ENCODE peak calls at places on chromosomes 13 and 19, in eight cellular contexts. W is ovary, J is adrenal gland, B is heart left ventricle, S is stomach, T is AG04449, Y is transverse colon, V is foreskin fibroblast. H is an unnamed sample.

GRCh38 chr13:44396963-44397580 is 23.4 kb downstream of the SERP2 start:
- DNase-seq in W (no peak), J (peak), B (peak), S (no peak), T (no peak), Y (no peak), V (peak), H (peak)

GRCh38 chr19:43504426-43505185 is at the start of gene PHLDB3:
- DNase-seq in W (peak), J (no peak), B (peak), S (peak), T (no peak), Y (peak), V (peak), H (no peak)

GRCh38 chr19:9962623-9963290 is 26.4 kb upstream of the OLFM2 start:
- DNase-seq in W (no peak), J (no peak), B (no peak), S (no peak), T (no peak), Y (no peak), V (no peak), H (no peak)

GRCh38 chr13:81184556-81185265 is 843.8 kb upstream of the SPRY2 start:
- DNase-seq in W (no peak), J (no peak), B (no peak), S (no peak), T (no peak), Y (no peak), V (peak), H (peak)

GRCh38 chr19:42276821-42277220 is 7.8 kb downstream of the CIC start:
- DNase-seq in W (no peak), J (no peak), B (no peak), S (no peak), T (no peak), Y (no peak), V (no peak), H (no peak)

GRCh38 chr13:111664696-111665095 is 344.3 kb downstream of the TEX29 start:
- DNase-seq in W (no peak), J (no peak), B (no peak), S (no peak), T (no peak), Y (no peak), V (no peak), H (no peak)

GRCh38 chr19:28128341-28128740 is 1084.6 kb downstream of the UQCRFS1 start:
- DNase-seq in W (no peak), J (no peak), B (no peak), S (no peak), T (no peak), Y (no peak), V (no peak), H (no peak)

GRCh38 chr19:38047641-38048040 is 140.6 kb downstream of the SIPA1L3 start:
- DNase-seq in W (no peak), J (no peak), B (no peak), S (no peak), T (no peak), Y (no peak), V (no peak), H (no peak)

GRCh38 chr13:23160241-23161175 is 20.3 kb upstream of the SGCG start:
- DNase-seq in W (no peak), J (no peak), B (no peak), S (no peak), T (no peak), Y (no peak), V (peak), H (no peak)

GRCh38 chr19:35219008-35219407 is 9.5 kb downstream of the FAM187B start:
- DNase-seq in W (no peak), J (no peak), B (no peak), S (no peak), T (no peak), Y (no peak), V (no peak), H (no peak)
- H3K4me3 ChIP-seq in W (no peak), J (no peak), B (no peak), S (no peak), T (no peak), Y (no peak), V (no peak), H (no peak)

DNA sequence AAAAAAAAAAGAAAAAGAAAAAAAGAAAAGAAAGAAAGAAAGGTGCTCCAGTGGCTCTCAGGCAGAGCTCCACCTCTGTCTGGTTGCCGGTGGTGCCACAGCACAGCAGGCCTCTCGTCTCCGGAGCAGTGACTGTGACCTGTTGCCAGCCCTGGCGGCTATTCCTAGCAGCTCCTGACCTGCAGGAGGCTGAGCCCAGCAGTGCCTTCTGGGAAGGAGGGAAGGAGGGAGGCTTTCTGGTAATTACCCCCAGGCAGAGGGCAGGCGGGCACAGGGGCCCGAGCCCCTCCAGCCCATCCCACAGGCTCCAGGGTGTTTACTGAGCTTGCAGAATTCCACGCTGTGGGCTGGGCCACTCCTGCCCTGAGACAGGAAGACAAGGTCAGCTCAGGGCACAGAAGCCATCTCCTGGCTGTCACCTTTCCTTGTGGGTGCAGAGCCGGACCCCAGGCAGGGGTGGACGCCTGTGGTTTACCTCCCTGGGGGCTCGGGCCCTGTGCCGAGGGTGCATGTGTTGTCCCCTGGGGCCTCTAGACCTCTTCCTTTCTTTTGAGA is 77.9 kb downstream of the GNG7 start:
- DNase-seq in W (no peak), J (no peak), B (peak), S (peak), T (no peak), Y (no peak), V (no peak), H (no peak)
- H3K4me3 ChIP-seq in W (no peak), J (no peak), B (no peak), S (no peak), T (no peak), Y (no peak), V (no peak), H (no peak)

GRCh38 chr13:42567772-42568428 is 6.1 kb upstream of the TNFSF11 start:
- DNase-seq in W (no peak), J (no peak), B (no peak), S (no peak), T (no peak), Y (no peak), V (no peak), H (no peak)
- H3K4me3 ChIP-seq in W (no peak), J (no peak), B (no peak), S (no peak), T (no peak), Y (no peak), V (no peak), H (no peak)

GRCh38 chr13:94329754-94330551 is 149.5 kb downstream of the DCT start:
- DNase-seq in W (peak), J (peak), B (no peak), S (no peak), T (peak), Y (no peak), V (peak), H (peak)
- H3K4me3 ChIP-seq in W (no peak), J (peak), B (no peak), S (no peak), T (no peak), Y (no peak), V (no peak), H (no peak)

H was measured in skeletal muscle cell.